ENCODE peak calls at places on chromosomes 1 and 21, in four cellular contexts. W is AML-193, O is HEK293T, D is activated T-cell treated with anti-CD3 and anti-CD28 coated beads for 24 hours. M is an unnamed sample.

GRCh38 chr1:111733183-111733995 is 5.8 kb downstream of the INKA2 start:
- DNase-seq in W (peak), D (no peak), O (no peak), M (no peak)

GRCh38 chr1:190084552-190084951 is 393.1 kb downstream of the BRINP3 start:
- DNase-seq in O (peak), W (no peak), D (no peak), M (no peak)

GRCh38 chr1:75202751-75203150 is 68.6 kb downstream of the LHX8 start:
- DNase-seq in W (no peak), D (no peak), O (no peak), M (no peak)

GRCh38 chr1:51859333-51859732 is 19.2 kb downstream of the NRDC start:
- DNase-seq in W (no peak), O (no peak), D (no peak), M (no peak)

GRCh38 chr1:82972841-82973553 is 1025.9 kb downstream of the TTLL7 start:
- DNase-seq in D (no peak), O (no peak), W (no peak), M (no peak)

GRCh38 chr1:218384576-218384975 is 39.4 kb downstream of the TGFB2 start:
- DNase-seq in O (no peak), D (no peak), W (no peak), M (peak)

GRCh38 chr1:57111210-57111609 is 145.4 kb upstream of the C8B start:
- DNase-seq in D (no peak), W (no peak), O (no peak), M (no peak)

GRCh38 chr1:199283814-199284213 is 645.0 kb downstream of the PTPRC start:
- DNase-seq in D (no peak), O (no peak), W (no peak), M (no peak)

GRCh38 chr1:156416993-156417699 is 48.1 kb downstream of the RHBG start:
- DNase-seq in O (no peak), W (no peak), D (no peak), M (no peak)

GRCh38 chr1:159991513-159991912 is 37.5 kb upstream of the SLAMF9 start:
- DNase-seq in D (no peak), W (peak), O (no peak), M (no peak)

GRCh38 chr21:31554511-31555022 is 104.9 kb upstream of the SOD1 start:
- DNase-seq in O (no peak), W (no peak), D (peak), M (no peak)

GRCh38 chr1:64122588-64122987 is 80.8 kb upstream of the UBE2U start:
- DNase-seq in D (no peak), O (no peak), W (no peak), M (peak)

GRCh38 chr1:204266504-204267034 is 52.8 kb upstream of the GOLT1A start:
- DNase-seq in W (no peak), D (no peak), O (no peak), M (no peak)

GRCh38 chr1:153375511-153375910 is at the start of gene S100A12:
- DNase-seq in W (peak), D (no peak), O (no peak), M (peak)

GRCh38 chr1:207826557-207827487 is 75.0 kb downstream of the CD46 start:
- DNase-seq in W (no peak), O (no peak), D (no peak), M (peak)

M was measured in kidney glomerular epithelial cell.